ENCODE peak calls at places on chromosomes 3 and 15, in six cellular contexts. R is uterus, G is right lobe of liver, Q is esophagus squamous epithelium, K is spleen, N is K562. X is an unnamed sample.

GRCh38 chr3:66598168-66598567 is 97.3 kb upstream of the LRIG1 start:
- DNase-seq in G (peak; percentile 77), R (no peak), Q (no peak), N (no peak), K (no peak), X (no peak)

GRCh38 chr3:133103706-133104105 is 65.5 kb downstream of the TMEM108 start:
- DNase-seq in Q (no peak), G (no peak), N (no peak), K (no peak), R (no peak), X (no peak)

GRCh38 chr3:8903191-8903590 is 60.1 kb downstream of the RAD18 start:
- DNase-seq in R (no peak), K (no peak), G (no peak), N (no peak), Q (no peak), X (no peak)

GRCh38 chr15:100115711-100116090 is 226.1 kb downstream of the ADAMTS17 start:
- DNase-seq in Q (no peak), G (no peak), K (peak; percentile 32), N (no peak), R (no peak), X (no peak)

GRCh38 chr3:61438253-61439115 is 122.9 kb upstream of the PTPRG start:
- DNase-seq in Q (no peak), N (no peak), R (no peak), K (no peak), G (no peak), X (no peak)

GRCh38 chr3:159821737-159822136 is 166.9 kb upstream of the IL12A start:
- DNase-seq in Q (no peak), G (no peak), K (no peak), R (no peak), N (no peak), X (no peak)

GRCh38 chr3:123833398-123833785 is 50.7 kb downstream of the MYLK start:
- DNase-seq in K (no peak), G (no peak), Q (no peak), N (no peak), R (no peak), X (no peak)

GRCh38 chr3:56988874-56989433 is 71.5 kb upstream of the SPATA12 start:
- DNase-seq in Q (no peak), G (peak; percentile 76), K (peak; percentile 84), R (peak; percentile 82), N (peak; percentile 40), X (peak; percentile 93)

GRCh38 chr3:44476181-44476599 is 1.3 kb downstream of the ZNF445 start:
- DNase-seq in K (no peak), R (no peak), G (no peak), Q (no peak), N (no peak), X (no peak)

GRCh38 chr3:44478055-44478468 is 592 bp upstream of the ZNF445 start:
- DNase-seq in R (no peak), N (no peak), G (no peak), Q (no peak), K (no peak), X (no peak)

GRCh38 chr3:44478606-44479094 is 1.2 kb upstream of the ZNF445 start:
- DNase-seq in N (no peak), G (no peak), K (no peak), Q (no peak), R (no peak), X (no peak)

GRCh38 chr3:44476963-44477311 is 533 bp downstream of the ZNF445 start:
- DNase-seq in R (no peak), N (no peak), G (no peak), K (no peak), Q (no peak), X (no peak)

GRCh38 chr3:44477312-44478030 is at the start of gene ZNF445:
- DNase-seq in Q (no peak), K (peak; percentile 96), R (peak; percentile 80), N (peak; percentile 96), G (peak; percentile 87), X (peak; percentile 82)
- TF ChIP-seq POLR2A in Q (peak; percentile 42), K (no peak), R (peak; percentile 23), N (peak; percentile 76), G (peak; percentile 56), X (peak; percentile 35)

DNA sequence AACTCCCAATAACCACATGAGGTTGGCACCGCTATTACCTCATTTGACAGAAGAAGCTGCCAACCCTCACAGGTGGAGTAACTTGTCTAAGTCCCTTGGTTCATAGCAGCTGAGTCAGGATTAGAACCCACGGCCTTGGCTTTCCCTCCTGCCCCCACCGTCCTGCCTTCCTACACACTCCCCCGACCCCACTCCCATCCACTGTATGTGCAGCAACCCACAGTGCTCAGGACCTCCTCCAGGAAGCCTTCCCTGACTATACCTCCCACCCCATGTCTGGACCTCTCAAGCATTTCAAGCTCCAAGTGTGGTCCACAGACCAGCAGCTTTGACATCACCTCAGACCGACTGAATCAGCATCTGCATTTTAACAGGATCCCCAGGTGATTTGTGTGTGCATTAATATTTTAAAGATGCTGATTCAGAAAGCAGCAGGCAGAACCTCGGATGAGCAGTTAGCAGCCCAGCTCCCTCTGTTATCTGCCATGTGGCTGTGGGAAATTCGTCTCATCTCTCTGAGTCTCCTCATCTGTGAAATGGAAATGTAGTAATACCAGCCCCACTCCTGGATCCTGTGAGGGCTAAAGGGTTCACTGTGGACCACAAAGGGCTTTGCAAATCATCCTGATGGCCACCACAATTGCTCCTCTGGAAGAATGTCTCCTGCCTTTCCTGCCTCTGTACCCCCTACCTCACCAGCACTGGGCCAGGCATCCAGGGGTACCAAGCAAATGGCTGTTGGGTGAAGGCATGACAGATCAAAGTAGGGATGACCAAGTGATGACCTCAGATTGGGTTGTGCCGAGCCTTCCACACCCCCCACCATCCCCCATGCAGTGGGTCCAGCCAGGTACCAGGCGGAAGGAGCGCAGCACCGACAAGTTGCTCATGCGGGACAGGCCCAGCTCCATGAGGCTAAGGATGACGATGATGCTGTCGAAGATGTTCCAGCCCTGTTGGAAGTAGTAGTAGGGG is 62.7 kb downstream of the SCN5A start:
- DNase-seq in G (peak; percentile 39), K (peak; percentile 47), R (no peak), Q (no peak), N (no peak), X (peak; percentile 18)
- H3K27me3 ChIP-seq in G (no peaks in the 10 kb centered on the region), K (no peaks in the 10 kb centered on the region), R (no peaks in the 10 kb centered on the region), Q (no peaks in the 10 kb centered on the region), N (peaks cover 2% of the 10 kb centered on the region), X (no peaks in the 10 kb centered on the region)

DNA sequence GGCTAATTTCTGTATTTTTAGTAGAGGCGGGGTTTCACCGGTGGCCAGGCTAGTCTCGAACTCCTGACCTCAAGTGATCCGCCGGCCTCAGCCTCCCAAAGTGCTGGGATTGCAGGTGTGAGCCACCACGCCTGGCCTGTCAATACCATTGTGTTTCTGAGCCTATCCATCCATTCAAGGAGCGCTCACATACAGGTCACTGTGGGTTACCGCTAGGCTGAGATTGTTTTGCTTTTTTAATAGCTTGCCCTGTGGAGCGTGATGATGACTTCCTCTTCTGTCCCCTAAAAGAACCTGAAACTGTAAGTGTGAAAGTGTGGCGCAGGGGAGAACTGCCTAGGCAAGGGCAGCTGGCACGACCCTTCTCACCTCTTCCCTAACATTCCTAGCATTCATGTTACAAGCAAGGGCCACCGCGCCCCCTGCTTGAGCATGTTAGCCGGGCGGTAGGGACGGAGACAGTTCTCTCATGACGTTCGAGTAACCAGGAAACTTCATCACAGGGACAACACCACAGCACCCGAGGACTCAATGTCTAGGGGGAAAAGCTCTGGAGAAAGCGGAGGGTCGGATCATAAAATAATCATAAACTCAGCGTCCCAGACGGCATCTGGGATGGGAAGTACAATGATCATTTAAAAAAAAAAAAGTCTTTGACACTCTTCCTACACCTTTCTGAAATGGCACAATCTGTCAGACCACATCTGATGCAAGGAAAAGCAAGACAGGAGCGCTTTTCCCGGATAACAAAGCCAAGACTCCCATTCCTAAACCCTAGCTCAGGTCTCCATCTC is 785 bp downstream of the LAMP3 start:
- DNase-seq in R (no peak), G (no peak), Q (no peak), N (no peak), K (peak; percentile 83), X (no peak)
- TF ChIP-seq POLR2A in R (no peak), G (no peak), Q (no peak), N (no peak), K (no peak), X (no peak)

GRCh38 chr3:116610124-116610523 is 99.5 kb upstream of the TUSC7 start:
- DNase-seq in N (no peak), Q (no peak), R (no peak), K (no peak), G (no peak), X (no peak)

GRCh38 chr3:116618138-116618537 is 91.4 kb upstream of the TUSC7 start:
- DNase-seq in Q (no peak), G (no peak), R (no peak), N (no peak), K (no peak), X (no peak)

GRCh38 chr3:116614795-116615362 is 94.7 kb upstream of the TUSC7 start:
- DNase-seq in G (no peak), N (no peak), Q (no peak), K (no peak), R (no peak), X (no peak)
- H3K27me3 ChIP-seq in G (no peaks in the 10 kb centered on the region), N (no peaks in the 10 kb centered on the region), Q (no peaks in the 10 kb centered on the region), K (no peaks in the 10 kb centered on the region), R (no peaks in the 10 kb centered on the region), X (no peaks in the 10 kb centered on the region)

GRCh38 chr3:129626744-129627349 is 20.4 kb upstream of the PLXND1 start:
- DNase-seq in Q (peak; percentile 40), G (peak; percentile 98), K (peak; percentile 97), N (peak; percentile 95), R (peak; percentile 91), X (peak; percentile 87)
- TF ChIP-seq POLR2A in Q (peak; percentile 87), G (peak; percentile 90), K (peak; percentile 53), N (peak; percentile 75), R (peak; percentile 74), X (peak; percentile 32)

GRCh38 chr15:98139337-98139736 is 178.8 kb downstream of the ARRDC4 start:
- DNase-seq in N (no peak), K (no peak), R (no peak), G (no peak), Q (no peak), X (no peak)
- H3K27me3 ChIP-seq in N (no peaks in the 10 kb centered on the region), K (no peaks in the 10 kb centered on the region), R (no peaks in the 10 kb centered on the region), G (no peaks in the 10 kb centered on the region), Q (no peaks in the 10 kb centered on the region), X (no peaks in the 10 kb centered on the region)

GRCh38 chr3:191566469-191566868 is 105.5 kb downstream of the PYDC2 start:
- DNase-seq in Q (no peak), R (no peak), K (no peak), G (no peak), N (no peak), X (no peak)

GRCh38 chr3:191568206-191568605 is 107.2 kb downstream of the PYDC2 start:
- DNase-seq in K (no peak), G (no peak), Q (no peak), R (no peak), N (no peak), X (no peak)

DNA sequence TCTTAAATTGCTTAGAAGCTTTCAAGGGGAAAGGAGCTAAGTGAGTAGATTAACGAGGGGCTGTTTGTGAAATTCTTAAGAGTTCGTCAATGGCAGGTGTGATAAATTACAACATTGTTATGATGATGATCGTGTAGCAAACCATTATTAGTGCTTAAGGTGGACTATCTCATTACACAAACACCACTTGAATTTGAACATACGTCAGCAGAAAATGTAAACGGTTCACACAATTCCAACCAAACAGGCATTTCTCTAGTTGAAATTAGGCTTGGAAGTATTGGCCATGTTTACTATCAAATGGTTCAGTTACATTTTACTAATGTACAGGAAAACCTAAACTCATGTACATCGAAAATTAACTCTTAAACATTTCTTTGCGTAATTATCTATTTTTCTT is 102.8 kb downstream of the PYDC2 start:
- DNase-seq in Q (no peak), G (no peak), N (no peak), K (no peak), R (no peak), X (no peak)
- TF ChIP-seq POLR2A in Q (no peak), G (no peak), N (no peak), K (no peak), R (no peak), X (no peak)

GRCh38 chr3:194310060-194310481 is 41.1 kb downstream of the CPN2 start:
- DNase-seq in R (no peak), G (no peak), N (no peak), Q (no peak), K (peak; percentile 42), X (no peak)
- H3K27me3 ChIP-seq in R (no peaks in the 10 kb centered on the region), G (no peaks in the 10 kb centered on the region), N (no peaks in the 10 kb centered on the region), Q (no peaks in the 10 kb centered on the region), K (peaks cover 3% of the 10 kb centered on the region), X (no peaks in the 10 kb centered on the region)

X was measured in adrenal gland.